ENCODE peak calls at places on chromosome 5, in five cellular contexts. One of them, this sample, is unnamed.

GRCh38 chr5:178090856-178091255 is 22.5 kb upstream of the N4BP3 start:
- DNase-seq in activated T-helper 1 cell treated with anti-CD3 and anti-CD28 coated beads, Interleukin-2, amount 50 U/mL, for 16 hours: no peak
- DNase-seq in AG08396: no peak
- DNase-seq in A549: no peak
- DNase-seq in activated B cell treated with CpG ODN at 0.5 μM for 24 hours: no peak
- DNase-seq in this sample: no peak

GRCh38 chr5:32791536-32792240 is 80.6 kb downstream of the NPR3 start:
- DNase-seq in activated T-helper 1 cell treated with anti-CD3 and anti-CD28 coated beads, Interleukin-2, amount 50 U/mL, for 16 hours: no peak
- DNase-seq in AG08396: no peak
- DNase-seq in A549: no peak
- DNase-seq in activated B cell treated with CpG ODN at 0.5 μM for 24 hours: no peak
- DNase-seq in this sample: no peak

GRCh38 chr5:144794922-144795321 is 624.2 kb downstream of the KCTD16 start:
- DNase-seq in activated T-helper 1 cell treated with anti-CD3 and anti-CD28 coated beads, Interleukin-2, amount 50 U/mL, for 16 hours: no peak
- DNase-seq in AG08396: no peak
- DNase-seq in A549: no peak
- DNase-seq in activated B cell treated with CpG ODN at 0.5 μM for 24 hours: no peak
- DNase-seq in this sample: no peak

GRCh38 chr5:140926903-140927573 is 939 bp downstream of the PCDHAC1 start:
- DNase-seq in activated T-helper 1 cell treated with anti-CD3 and anti-CD28 coated beads, Interleukin-2, amount 50 U/mL, for 16 hours: no peak
- DNase-seq in AG08396: no peak
- DNase-seq in A549: peak; percentile 2
- DNase-seq in activated B cell treated with CpG ODN at 0.5 μM for 24 hours: no peak
- DNase-seq in this sample: no peak

GRCh38 chr5:73448072-73448432 is 525 bp downstream of the FOXD1 start:
- DNase-seq in activated T-helper 1 cell treated with anti-CD3 and anti-CD28 coated beads, Interleukin-2, amount 50 U/mL, for 16 hours: no peak
- DNase-seq in AG08396: no peak
- DNase-seq in A549: peak; percentile 46
- DNase-seq in activated B cell treated with CpG ODN at 0.5 μM for 24 hours: no peak
- DNase-seq in this sample: no peak

GRCh38 chr5:156037151-156037909 is 289.6 kb upstream of the SGCD start:
- DNase-seq in activated T-helper 1 cell treated with anti-CD3 and anti-CD28 coated beads, Interleukin-2, amount 50 U/mL, for 16 hours: no peak
- DNase-seq in AG08396: no peak
- DNase-seq in A549: no peak
- DNase-seq in activated B cell treated with CpG ODN at 0.5 μM for 24 hours: no peak
- DNase-seq in this sample: no peak

GRCh38 chr5:127878174-127878750 is 175.1 kb downstream of the CCDC192 start:
- DNase-seq in activated T-helper 1 cell treated with anti-CD3 and anti-CD28 coated beads, Interleukin-2, amount 50 U/mL, for 16 hours: no peak
- DNase-seq in AG08396: peak; percentile 40
- DNase-seq in A549: peak; percentile 85
- DNase-seq in activated B cell treated with CpG ODN at 0.5 μM for 24 hours: no peak
- DNase-seq in this sample: peak; percentile 42

GRCh38 chr5:124729687-124730359 is 16.6 kb downstream of the ZNF608 start:
- DNase-seq in activated T-helper 1 cell treated with anti-CD3 and anti-CD28 coated beads, Interleukin-2, amount 50 U/mL, for 16 hours: no peak
- DNase-seq in AG08396: no peak
- DNase-seq in A549: no peak
- DNase-seq in activated B cell treated with CpG ODN at 0.5 μM for 24 hours: no peak
- DNase-seq in this sample: no peak

GRCh38 chr5:7686794-7687193 is 164.1 kb downstream of the CFAP90 start:
- DNase-seq in activated T-helper 1 cell treated with anti-CD3 and anti-CD28 coated beads, Interleukin-2, amount 50 U/mL, for 16 hours: no peak
- DNase-seq in AG08396: no peak
- DNase-seq in A549: no peak
- DNase-seq in activated B cell treated with CpG ODN at 0.5 μM for 24 hours: no peak
- DNase-seq in this sample: no peak

GRCh38 chr5:154648706-154649105 is 106.5 kb upstream of the LARP1 start:
- DNase-seq in activated T-helper 1 cell treated with anti-CD3 and anti-CD28 coated beads, Interleukin-2, amount 50 U/mL, for 16 hours: no peak
- DNase-seq in AG08396: no peak
- DNase-seq in A549: no peak
- DNase-seq in activated B cell treated with CpG ODN at 0.5 μM for 24 hours: no peak
- DNase-seq in this sample: no peak

GRCh38 chr5:94337617-94338016 is 280.8 kb downstream of the KIAA0825 start:
- DNase-seq in activated T-helper 1 cell treated with anti-CD3 and anti-CD28 coated beads, Interleukin-2, amount 50 U/mL, for 16 hours: no peak
- DNase-seq in AG08396: no peak
- DNase-seq in A549: no peak
- DNase-seq in activated B cell treated with CpG ODN at 0.5 μM for 24 hours: no peak
- DNase-seq in this sample: no peak

GRCh38 chr5:73158313-73158712 is 14.7 kb upstream of the TMEM174 start:
- DNase-seq in activated T-helper 1 cell treated with anti-CD3 and anti-CD28 coated beads, Interleukin-2, amount 50 U/mL, for 16 hours: no peak
- DNase-seq in AG08396: no peak
- DNase-seq in A549: no peak
- DNase-seq in activated B cell treated with CpG ODN at 0.5 μM for 24 hours: no peak
- DNase-seq in this sample: peak; percentile 63

GRCh38 chr5:167626341-167627118 is 664.9 kb upstream of the WWC1 start:
- DNase-seq in activated T-helper 1 cell treated with anti-CD3 and anti-CD28 coated beads, Interleukin-2, amount 50 U/mL, for 16 hours: no peak
- DNase-seq in AG08396: no peak
- DNase-seq in A549: no peak
- DNase-seq in activated B cell treated with CpG ODN at 0.5 μM for 24 hours: no peak
- DNase-seq in this sample: no peak

GRCh38 chr5:68074633-68075032 is 140.9 kb upstream of the PIK3R1 start:
- DNase-seq in activated T-helper 1 cell treated with anti-CD3 and anti-CD28 coated beads, Interleukin-2, amount 50 U/mL, for 16 hours: no peak
- DNase-seq in AG08396: no peak
- DNase-seq in A549: no peak
- DNase-seq in activated B cell treated with CpG ODN at 0.5 μM for 24 hours: no peak
- DNase-seq in this sample: no peak

GRCh38 chr5:147170603-147171002 is 64.2 kb upstream of the STK32A start:
- DNase-seq in activated T-helper 1 cell treated with anti-CD3 and anti-CD28 coated beads, Interleukin-2, amount 50 U/mL, for 16 hours: no peak
- DNase-seq in AG08396: no peak
- DNase-seq in A549: no peak
- DNase-seq in activated B cell treated with CpG ODN at 0.5 μM for 24 hours: no peak
- DNase-seq in this sample: no peak

GRCh38 chr5:80061005-80061404 is 25.9 kb downstream of the THBS4 start:
- DNase-seq in activated T-helper 1 cell treated with anti-CD3 and anti-CD28 coated beads, Interleukin-2, amount 50 U/mL, for 16 hours: no peak
- DNase-seq in AG08396: no peak
- DNase-seq in A549: no peak
- DNase-seq in activated B cell treated with CpG ODN at 0.5 μM for 24 hours: no peak
- DNase-seq in this sample: no peak

GRCh38 chr5:6616632-6617031 is 16.2 kb downstream of the NSUN2 start:
- DNase-seq in activated T-helper 1 cell treated with anti-CD3 and anti-CD28 coated beads, Interleukin-2, amount 50 U/mL, for 16 hours: no peak
- DNase-seq in AG08396: no peak
- DNase-seq in A549: no peak
- DNase-seq in activated B cell treated with CpG ODN at 0.5 μM for 24 hours: no peak
- DNase-seq in this sample: no peak

GRCh38 chr5:322281-322941 is 897 bp downstream of the AHRR start:
- DNase-seq in activated T-helper 1 cell treated with anti-CD3 and anti-CD28 coated beads, Interleukin-2, amount 50 U/mL, for 16 hours: no peak
- DNase-seq in AG08396: peak; percentile 79
- DNase-seq in A549: no peak
- DNase-seq in activated B cell treated with CpG ODN at 0.5 μM for 24 hours: no peak
- DNase-seq in this sample: no peak

GRCh38 chr5:119439140-119439625 is 13.1 kb upstream of the HSD17B4 start:
- DNase-seq in activated T-helper 1 cell treated with anti-CD3 and anti-CD28 coated beads, Interleukin-2, amount 50 U/mL, for 16 hours: no peak
- DNase-seq in AG08396: no peak
- DNase-seq in A549: peak; percentile 29
- DNase-seq in activated B cell treated with CpG ODN at 0.5 μM for 24 hours: no peak
- DNase-seq in this sample: no peak

GRCh38 chr5:7078901-7079300 is 317.0 kb upstream of the ADCY2 start:
- DNase-seq in activated T-helper 1 cell treated with anti-CD3 and anti-CD28 coated beads, Interleukin-2, amount 50 U/mL, for 16 hours: no peak
- DNase-seq in AG08396: no peak
- DNase-seq in A549: peak; percentile 8
- DNase-seq in activated B cell treated with CpG ODN at 0.5 μM for 24 hours: no peak
- DNase-seq in this sample: no peak

GRCh38 chr5:59126665-59127354 is 543.9 kb downstream of the RAB3C start:
- DNase-seq in activated T-helper 1 cell treated with anti-CD3 and anti-CD28 coated beads, Interleukin-2, amount 50 U/mL, for 16 hours: no peak
- DNase-seq in AG08396: no peak
- DNase-seq in A549: peak; percentile 87
- DNase-seq in activated B cell treated with CpG ODN at 0.5 μM for 24 hours: no peak
- DNase-seq in this sample: peak; percentile 44

GRCh38 chr5:1686066-1686802 is 113.4 kb downstream of the MRPL36 start:
- DNase-seq in activated T-helper 1 cell treated with anti-CD3 and anti-CD28 coated beads, Interleukin-2, amount 50 U/mL, for 16 hours: no peak
- DNase-seq in AG08396: no peak
- DNase-seq in A549: no peak
- DNase-seq in activated B cell treated with CpG ODN at 0.5 μM for 24 hours: no peak
- DNase-seq in this sample: no peak

GRCh38 chr5:87322381-87322780 is 54.7 kb downstream of the RASA1 start:
- DNase-seq in activated T-helper 1 cell treated with anti-CD3 and anti-CD28 coated beads, Interleukin-2, amount 50 U/mL, for 16 hours: no peak
- DNase-seq in AG08396: no peak
- DNase-seq in A549: no peak
- DNase-seq in activated B cell treated with CpG ODN at 0.5 μM for 24 hours: no peak
- DNase-seq in this sample: no peak

GRCh38 chr5:135443329-135443960 is 3.7 kb downstream of the DCANP1 start:
- DNase-seq in activated T-helper 1 cell treated with anti-CD3 and anti-CD28 coated beads, Interleukin-2, amount 50 U/mL, for 16 hours: no peak
- DNase-seq in AG08396: no peak
- DNase-seq in A549: no peak
- DNase-seq in activated B cell treated with CpG ODN at 0.5 μM for 24 hours: no peak
- DNase-seq in this sample: no peak

GRCh38 chr5:67272453-67273130 is 76.0 kb upstream of the CD180 start:
- DNase-seq in activated T-helper 1 cell treated with anti-CD3 and anti-CD28 coated beads, Interleukin-2, amount 50 U/mL, for 16 hours: no peak
- DNase-seq in AG08396: peak; percentile 20
- DNase-seq in A549: no peak
- DNase-seq in activated B cell treated with CpG ODN at 0.5 μM for 24 hours: no peak
- DNase-seq in this sample: no peak